ENCODE peak calls at places on chromosomes 4 and X, in four cellular contexts. One of them, this sample, is unnamed.

GRCh38 chrX:119757979-119758681 is at the start of gene SOWAHD:
- DNase-seq in thoracic aorta: no peak
- DNase-seq in aorta: peak
- DNase-seq in thyroid gland: peak
- DNase-seq in this sample: peak

GRCh38 chr4:37415845-37416369 is 171.4 kb downstream of the NWD2 start:
- DNase-seq in thoracic aorta: no peak
- DNase-seq in aorta: no peak
- DNase-seq in thyroid gland: no peak
- DNase-seq in this sample: no peak

GRCh38 chr4:1488831-1489638 is 82.8 kb upstream of the NKX1-1 start:
- DNase-seq in thoracic aorta: no peak
- DNase-seq in aorta: no peak
- DNase-seq in thyroid gland: no peak
- DNase-seq in this sample: no peak

GRCh38 chr4:119810001-119810400 is 181.4 kb upstream of the PDE5A start:
- DNase-seq in thoracic aorta: no peak
- DNase-seq in aorta: no peak
- DNase-seq in thyroid gland: no peak
- DNase-seq in this sample: no peak

GRCh38 chr4:183355405-183355804 is 33.2 kb upstream of the CLDN24 start:
- DNase-seq in thoracic aorta: no peak
- DNase-seq in aorta: no peak
- DNase-seq in thyroid gland: no peak
- DNase-seq in this sample: no peak

GRCh38 chrX:71998836-71999509 is 88.3 kb downstream of the NHSL2 start:
- DNase-seq in thoracic aorta: no peak
- DNase-seq in aorta: no peak
- DNase-seq in thyroid gland: peak
- DNase-seq in this sample: no peak

GRCh38 chr4:94802091-94802490 is 44.3 kb downstream of the BMPR1B start:
- DNase-seq in thoracic aorta: no peak
- DNase-seq in aorta: no peak
- DNase-seq in thyroid gland: no peak
- DNase-seq in this sample: no peak

GRCh38 chr4:153488719-153489384 is 22.7 kb downstream of the TMEM131L start:
- DNase-seq in thoracic aorta: no peak
- DNase-seq in aorta: peak
- DNase-seq in thyroid gland: no peak
- DNase-seq in this sample: peak

GRCh38 chr4:84413954-84414353 is 85.1 kb downstream of the NKX6-1 start:
- DNase-seq in thoracic aorta: no peak
- DNase-seq in aorta: no peak
- DNase-seq in thyroid gland: no peak
- DNase-seq in this sample: no peak

GRCh38 chr4:85489273-85489672 is 14.3 kb downstream of the ARHGAP24 start:
- DNase-seq in thoracic aorta: no peak
- DNase-seq in aorta: no peak
- DNase-seq in thyroid gland: no peak
- DNase-seq in this sample: no peak

GRCh38 chr4:45120163-45120562 is 393.8 kb upstream of the GNPDA2 start:
- DNase-seq in thoracic aorta: no peak
- DNase-seq in aorta: no peak
- DNase-seq in thyroid gland: no peak
- DNase-seq in this sample: no peak

GRCh38 chr4:76001760-76002159 is 5.5 kb downstream of the CXCL9 start:
- DNase-seq in thoracic aorta: no peak
- DNase-seq in aorta: no peak
- DNase-seq in thyroid gland: no peak
- DNase-seq in this sample: no peak

GRCh38 chrX:49137492-49137891 is 14.0 kb upstream of the GPKOW start:
- DNase-seq in thoracic aorta: no peak
- DNase-seq in aorta: no peak
- DNase-seq in thyroid gland: no peak
- DNase-seq in this sample: no peak

GRCh38 chr4:37758226-37758625 is 68.3 kb upstream of the PGM2 start:
- DNase-seq in thoracic aorta: peak
- DNase-seq in aorta: peak
- DNase-seq in thyroid gland: no peak
- DNase-seq in this sample: no peak

GRCh38 chr4:76758290-76758882 is 139.6 kb downstream of the SOWAHB start:
- DNase-seq in thoracic aorta: no peak
- DNase-seq in aorta: no peak
- DNase-seq in thyroid gland: peak
- DNase-seq in this sample: no peak

GRCh38 chr4:26746742-26747351 is 113.8 kb upstream of the STIM2 start:
- DNase-seq in thoracic aorta: no peak
- DNase-seq in aorta: no peak
- DNase-seq in thyroid gland: no peak
- DNase-seq in this sample: no peak

GRCh38 chr4:84389406-84389805 is 109.7 kb downstream of the NKX6-1 start:
- DNase-seq in thoracic aorta: no peak
- DNase-seq in aorta: no peak
- DNase-seq in thyroid gland: no peak
- DNase-seq in this sample: no peak

GRCh38 chr4:7591409-7592063 is 156.8 kb upstream of the PSAPL1 start:
- DNase-seq in thoracic aorta: no peak
- DNase-seq in aorta: no peak
- DNase-seq in thyroid gland: no peak
- DNase-seq in this sample: no peak

GRCh38 chr4:169225058-169225751 is 45.6 kb downstream of the SH3RF1 start:
- DNase-seq in thoracic aorta: no peak
- DNase-seq in aorta: no peak
- DNase-seq in thyroid gland: no peak
- DNase-seq in this sample: no peak

GRCh38 chrX:108224727-108225455 is 133.3 kb downstream of the ATG4A start:
- DNase-seq in thoracic aorta: no peak
- DNase-seq in aorta: no peak
- DNase-seq in thyroid gland: peak
- DNase-seq in this sample: no peak

GRCh38 chr4:72076562-72076961 is 44.8 kb downstream of the NPFFR2 start:
- DNase-seq in thoracic aorta: no peak
- DNase-seq in aorta: no peak
- DNase-seq in thyroid gland: no peak
- DNase-seq in this sample: no peak

GRCh38 chr4:45741897-45742296 is 382.0 kb downstream of the GABRG1 start:
- DNase-seq in thoracic aorta: no peak
- DNase-seq in aorta: no peak
- DNase-seq in thyroid gland: no peak
- DNase-seq in this sample: no peak

GRCh38 chr4:36532670-36533373 is 251.4 kb downstream of the DTHD1 start:
- DNase-seq in thoracic aorta: no peak
- DNase-seq in aorta: no peak
- DNase-seq in thyroid gland: no peak
- DNase-seq in this sample: no peak

GRCh38 chr4:123841431-123842121 is 445.0 kb downstream of the SPRY1 start:
- DNase-seq in thoracic aorta: no peak
- DNase-seq in aorta: no peak
- DNase-seq in thyroid gland: no peak
- DNase-seq in this sample: no peak

GRCh38 chr4:45004847-45005565 is 278.6 kb upstream of the GNPDA2 start:
- DNase-seq in thoracic aorta: no peak
- DNase-seq in aorta: no peak
- DNase-seq in thyroid gland: no peak
- DNase-seq in this sample: no peak

GRCh38 chrX:18992829-18993228 is 8.9 kb upstream of the PHKA2 start:
- DNase-seq in thoracic aorta: no peak
- DNase-seq in aorta: no peak
- DNase-seq in thyroid gland: no peak
- DNase-seq in this sample: no peak

GRCh38 chrX:39427492-39428289 is 626.4 kb downstream of the MID1IP1 start:
- DNase-seq in thoracic aorta: no peak
- DNase-seq in aorta: no peak
- DNase-seq in thyroid gland: no peak
- DNase-seq in this sample: no peak

GRCh38 chr4:144658908-144659307 is 13.0 kb downstream of the HHIP start:
- DNase-seq in thoracic aorta: no peak
- DNase-seq in aorta: no peak
- DNase-seq in thyroid gland: no peak
- DNase-seq in this sample: no peak

GRCh38 chr4:4182835-4183568 is 43.7 kb downstream of the OTOP1 start:
- DNase-seq in thoracic aorta: no peak
- DNase-seq in aorta: no peak
- DNase-seq in thyroid gland: peak
- DNase-seq in this sample: no peak

GRCh38 chr4:81786063-81786763 is 314.5 kb upstream of the RASGEF1B start:
- DNase-seq in thoracic aorta: no peak
- DNase-seq in aorta: no peak
- DNase-seq in thyroid gland: peak
- DNase-seq in this sample: no peak

GRCh38 chrX:153870288-153870690 is 15.7 kb downstream of the L1CAM start:
- DNase-seq in thoracic aorta: no peak
- DNase-seq in aorta: no peak
- DNase-seq in thyroid gland: no peak
- DNase-seq in this sample: peak
- H3K27ac ChIP-seq in thoracic aorta: no peak
- H3K27ac ChIP-seq in aorta: no peak
- H3K27ac ChIP-seq in thyroid gland: no peak
- H3K27ac ChIP-seq in this sample: no peak

GRCh38 chr4:173217075-173217474 is 48.5 kb downstream of the GALNT7 start:
- DNase-seq in thoracic aorta: no peak
- DNase-seq in aorta: no peak
- DNase-seq in thyroid gland: no peak
- DNase-seq in this sample: no peak

GRCh38 chr4:173217727-173218126 is 49.1 kb downstream of the GALNT7 start:
- DNase-seq in thoracic aorta: no peak
- DNase-seq in aorta: no peak
- DNase-seq in thyroid gland: no peak
- DNase-seq in this sample: no peak

GRCh38 chr4:173214661-173215060 is 46.0 kb downstream of the GALNT7 start:
- DNase-seq in thoracic aorta: no peak
- DNase-seq in aorta: peak
- DNase-seq in thyroid gland: peak
- DNase-seq in this sample: no peak

GRCh38 chr4:173214231-173214630 is 45.6 kb downstream of the GALNT7 start:
- DNase-seq in thoracic aorta: no peak
- DNase-seq in aorta: no peak
- DNase-seq in thyroid gland: no peak
- DNase-seq in this sample: no peak

GRCh38 chr4:173218411-173219125 is 50.0 kb downstream of the GALNT7 start:
- DNase-seq in thoracic aorta: no peak
- DNase-seq in aorta: no peak
- DNase-seq in thyroid gland: no peak
- DNase-seq in this sample: no peak
- H3K27ac ChIP-seq in thoracic aorta: no peak
- H3K27ac ChIP-seq in aorta: no peak
- H3K27ac ChIP-seq in thyroid gland: no peak
- H3K27ac ChIP-seq in this sample: no peak

DNA sequence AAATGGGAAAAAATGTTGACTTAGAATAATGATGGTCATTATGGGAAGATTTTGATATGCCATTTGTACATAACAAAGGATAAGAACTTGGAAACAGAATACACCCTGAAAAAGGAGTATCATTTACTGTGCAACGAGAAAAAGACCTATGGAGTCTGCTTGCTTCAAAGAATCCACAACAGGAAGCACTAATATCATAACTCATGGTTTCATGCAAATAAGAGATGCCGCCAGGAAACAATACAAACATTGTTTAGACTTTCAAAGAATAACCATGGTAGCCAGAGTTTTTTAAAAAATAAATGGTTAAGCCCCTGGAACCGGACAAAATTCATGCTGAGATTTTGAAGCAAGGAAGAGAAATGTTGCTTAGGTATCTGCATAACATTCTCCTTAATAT is 139.9 kb upstream of the ETNPPL start:
- DNase-seq in thoracic aorta: no peak
- DNase-seq in aorta: no peak
- DNase-seq in thyroid gland: no peak
- DNase-seq in this sample: no peak
- H3K27ac ChIP-seq in thoracic aorta: no peak
- H3K27ac ChIP-seq in aorta: no peak
- H3K27ac ChIP-seq in thyroid gland: no peak
- H3K27ac ChIP-seq in this sample: no peak

GRCh38 chrX:111040377-111041017 is 55.5 kb upstream of the PAK3 start:
- DNase-seq in thoracic aorta: no peak
- DNase-seq in aorta: no peak
- DNase-seq in thyroid gland: no peak
- DNase-seq in this sample: no peak
- H3K27ac ChIP-seq in thoracic aorta: no peak
- H3K27ac ChIP-seq in aorta: no peak
- H3K27ac ChIP-seq in thyroid gland: no peak
- H3K27ac ChIP-seq in this sample: no peak

DNA sequence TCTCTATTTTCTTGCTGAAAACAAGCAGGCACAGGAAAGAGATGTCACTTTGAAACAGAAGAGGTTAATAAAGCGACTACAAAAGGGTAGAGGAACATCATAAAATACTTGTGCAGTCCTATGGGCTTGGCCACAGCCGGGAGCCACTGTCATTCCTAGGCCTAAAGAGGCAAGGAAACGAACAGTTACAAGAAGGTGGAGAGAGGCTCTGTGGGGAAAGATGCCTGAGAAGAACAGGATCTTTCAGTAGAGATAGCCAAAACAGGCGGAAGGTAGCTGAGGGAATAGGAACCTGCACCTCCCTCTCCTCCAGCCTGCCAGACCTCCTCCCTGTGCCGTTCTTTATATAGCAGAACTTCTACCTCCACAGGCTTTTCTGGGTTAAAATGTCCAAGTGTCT is 57.4 kb upstream of the ARSJ start:
- DNase-seq in thoracic aorta: no peak
- DNase-seq in aorta: no peak
- DNase-seq in thyroid gland: no peak
- DNase-seq in this sample: no peak
- H3K27ac ChIP-seq in thoracic aorta: no peak
- H3K27ac ChIP-seq in aorta: no peak
- H3K27ac ChIP-seq in thyroid gland: no peak
- H3K27ac ChIP-seq in this sample: no peak